ENCODE peak calls at places on chromosomes 16 and 17, in five cellular contexts. R, K, D, M and J are unnamed samples.

GRCh38 chr17:38861399-38861843 is 7.9 kb upstream of the RPL23 start:
- DNase-seq in R (no peak), M (no peak), K (no peak), D (no peak), J (no peak)

GRCh38 chr17:78384479-78385175 is 6.2 kb downstream of the PGS1 start:
- DNase-seq in K (no peak), M (no peak), R (no peak), D (no peak), J (no peak)

GRCh38 chr16:17467923-17468540 is 2.7 kb downstream of the XYLT1 start:
- DNase-seq in K (no peak), M (peak), R (peak), D (peak), J (no peak)

GRCh38 chr16:17469011-17469741 is 1.6 kb downstream of the XYLT1 start:
- DNase-seq in M (no peak), D (no peak), R (peak), K (no peak), J (no peak)

GRCh38 chr16:86852135-86852534 is 273.8 kb downstream of the FOXL1 start:
- DNase-seq in D (no peak), K (no peak), R (no peak), M (no peak), J (no peak)

GRCh38 chr17:61135782-61136181 is 263.9 kb upstream of the TBX2 start:
- DNase-seq in K (no peak), M (no peak), D (no peak), R (no peak), J (no peak)

GRCh38 chr16:75555213-75555706 is 792 bp downstream of the TMEM231 start:
- DNase-seq in D (no peak), K (peak), R (peak), M (peak), J (no peak)

GRCh38 chr16:31458073-31458834 is 1.0 kb upstream of the ARMC5 start:
- DNase-seq in K (peak), D (peak), M (peak), R (no peak), J (peak)

GRCh38 chr16:7615565-7615964 is 282.9 kb downstream of the RBFOX1 start:
- DNase-seq in K (no peak), D (no peak), R (no peak), M (no peak), J (no peak)

GRCh38 chr17:17993366-17993765 is 20.7 kb downstream of the DRC3 start:
- DNase-seq in K (no peak), R (no peak), D (no peak), M (no peak), J (no peak)

GRCh38 chr17:56159764-56160394 is 6.6 kb downstream of the ANKFN1 start:
- DNase-seq in D (no peak), M (no peak), K (no peak), R (no peak), J (no peak)

GRCh38 chr17:75096082-75096625 is 8.4 kb downstream of the SLC16A5 start:
- DNase-seq in K (peak), R (peak), D (peak), M (peak), J (no peak)

GRCh38 chr16:2048116-2048543 is 345 bp downstream of the TSC2 start:
- DNase-seq in K (no peak), M (peak), D (no peak), R (peak), J (no peak)

GRCh38 chr17:57559226-57559625 is 185.9 kb downstream of the CCDC182 start:
- DNase-seq in D (no peak), M (no peak), K (no peak), R (no peak), J (no peak)

GRCh38 chr17:6779411-6779810 is 3.4 kb downstream of the FBXO39 start:
- DNase-seq in M (no peak), K (no peak), D (no peak), R (no peak), J (no peak)

GRCh38 chr17:965311-965989 is 14.1 kb downstream of the NXN start:
- DNase-seq in M (peak), R (no peak), K (no peak), D (no peak), J (no peak)

GRCh38 chr17:83180264-83180995 is 101.0 kb downstream of the METRNL start:
- DNase-seq in M (no peak), R (no peak), K (peak), D (peak), J (no peak)

GRCh38 chr16:49103298-49103697 is 178.3 kb downstream of the CBLN1 start:
- DNase-seq in M (no peak), D (no peak), R (no peak), K (no peak), J (no peak)

GRCh38 chr16:10037771-10038170 is 144.5 kb downstream of the GRIN2A start:
- DNase-seq in D (no peak), M (peak), R (no peak), K (no peak), J (no peak)

GRCh38 chr16:2745961-2746360 is 6.5 kb upstream of the SRRM2 start:
- DNase-seq in M (no peak), D (no peak), R (no peak), K (no peak), J (no peak)